ENCODE peak calls at places on chromosomes 13 and 19, in eight cellular contexts. R is GF-D8; I is right atrium auricular region; Q is cerebellar cortex; B is iPS-NIHi11; Y is effector CD8-positive, alpha-beta T cell; N is stimulated activated CD4-positive, alpha-beta T cell treated with anti-CD3 and anti-CD28 coated beads, Interleukin-2, amount 100 ng/mL, for 48 hours; D is WERI-Rb-1. O is an unnamed sample.

GRCh38 chr13:46817081-46817480 is 20.1 kb upstream of the ESD start:
- DNase-seq in N (no peak), Y (no peak), Q (no peak), R (no peak), B (peak), D (no peak), I (no peak), O (no peak)

GRCh38 chr19:21749090-21749489 is 18.3 kb downstream of the ZNF100 start:
- DNase-seq in R (no peak), B (no peak), D (no peak), N (no peak), Q (no peak), I (no peak), Y (no peak), O (no peak)

GRCh38 chr13:99958402-99959126 is 13.0 kb downstream of the ZIC5 start:
- DNase-seq in I (no peak), D (no peak), R (no peak), N (no peak), Q (peak), Y (no peak), B (peak), O (no peak)

GRCh38 chr19:10353793-10354391 is 14.5 kb upstream of the ICAM3 start:
- DNase-seq in B (peak), D (peak), Y (peak), N (peak), Q (peak), I (peak), R (no peak), O (peak)

GRCh38 chr13:101139076-101139475 is 277.2 kb downstream of the NALCN start:
- DNase-seq in Q (no peak), I (no peak), B (no peak), R (no peak), Y (no peak), D (no peak), N (no peak), O (no peak)

GRCh38 chr13:24626449-24626848 is 53.8 kb upstream of the ATP12A start:
- DNase-seq in Y (no peak), R (no peak), I (no peak), B (no peak), N (no peak), Q (no peak), D (no peak), O (no peak)

GRCh38 chr13:49443327-49443688 is 556 bp downstream of the CAB39L start:
- DNase-seq in R (no peak), D (no peak), N (no peak), I (no peak), B (peak), Y (no peak), Q (no peak), O (no peak)

GRCh38 chr19:28169168-28169862 is 1043.6 kb downstream of the UQCRFS1 start:
- DNase-seq in D (peak), R (no peak), Q (peak), Y (no peak), N (no peak), B (peak), I (no peak), O (peak)

GRCh38 chr19:58559275-58560006 is 1.0 kb upstream of the UBE2M start:
- DNase-seq in R (no peak), Q (peak), D (peak), Y (no peak), I (peak), B (peak), N (peak), O (peak)

O was measured in islet precursor cell.